ENCODE peak calls at places on chromosomes 5 and 9, in five cellular contexts. O is Karpas-422, S is stomach, V is heart right ventricle, U is A549. K is an unnamed sample.

GRCh38 chr5:56812110-56812509 is 3.2 kb upstream of the MAP3K1 start:
- DNase-seq in U (no peak), O (peak; percentile 63), V (no peak), S (no peak), K (no peak)

GRCh38 chr5:172502410-172502809 is 48.1 kb upstream of the SH3PXD2B start:
- DNase-seq in U (no peak), O (no peak), V (peak; percentile 1), S (no peak), K (no peak)

GRCh38 chr5:145941677-145942130 is 5.3 kb downstream of the SH3RF2 start:
- DNase-seq in S (no peak), U (no peak), O (no peak), V (no peak), K (no peak)

GRCh38 chr5:157558089-157558595 is 17.4 kb downstream of the ADAM19 start:
- DNase-seq in V (no peak), S (no peak), O (no peak), U (no peak), K (no peak)

GRCh38 chr5:73370620-73371583 is 77.7 kb downstream of the FOXD1 start:
- DNase-seq in S (no peak), U (peak; percentile 77), V (no peak), O (no peak), K (no peak)

GRCh38 chr5:135005076-135005475 is 29.0 kb downstream of the PITX1 start:
- DNase-seq in S (no peak), U (no peak), V (no peak), O (no peak), K (no peak)

GRCh38 chr9:112705773-112706427 is 12.0 kb downstream of the INIP start:
- DNase-seq in O (peak; percentile 50), S (peak; percentile 36), U (no peak), V (peak; percentile 19), K (peak; percentile 58)

GRCh38 chr5:151670953-151671636 is 15.6 kb downstream of the SPARC start:
- DNase-seq in S (no peak), V (no peak), O (no peak), U (no peak), K (no peak)

GRCh38 chr9:13267743-13268142 is 11.7 kb downstream of the MPDZ start:
- DNase-seq in O (no peak), V (peak; percentile 10), U (peak; percentile 11), S (no peak), K (no peak)

GRCh38 chr9:137296214-137297059 is 5.6 kb downstream of the NRARP start:
- DNase-seq in S (peak; percentile 67), O (no peak), V (peak; percentile 93), U (no peak), K (peak; percentile 78)
- H3K27ac ChIP-seq in S (peak overlapping the region; percentile 90), O (no peak overlapping the region), V (peak overlapping the region; percentile 93), U (peak overlapping the region; percentile 93), K (peak overlapping the region; percentile 91)

GRCh38 chr5:155733935-155734334 is 593.0 kb upstream of the SGCD start:
- DNase-seq in S (no peak), U (no peak), O (no peak), V (no peak), K (no peak)
- H3K27ac ChIP-seq in S (no peak overlapping the region), U (no peak overlapping the region), O (no peak overlapping the region), V (peak overlapping the region; percentile 76), K (no peak overlapping the region)

DNA sequence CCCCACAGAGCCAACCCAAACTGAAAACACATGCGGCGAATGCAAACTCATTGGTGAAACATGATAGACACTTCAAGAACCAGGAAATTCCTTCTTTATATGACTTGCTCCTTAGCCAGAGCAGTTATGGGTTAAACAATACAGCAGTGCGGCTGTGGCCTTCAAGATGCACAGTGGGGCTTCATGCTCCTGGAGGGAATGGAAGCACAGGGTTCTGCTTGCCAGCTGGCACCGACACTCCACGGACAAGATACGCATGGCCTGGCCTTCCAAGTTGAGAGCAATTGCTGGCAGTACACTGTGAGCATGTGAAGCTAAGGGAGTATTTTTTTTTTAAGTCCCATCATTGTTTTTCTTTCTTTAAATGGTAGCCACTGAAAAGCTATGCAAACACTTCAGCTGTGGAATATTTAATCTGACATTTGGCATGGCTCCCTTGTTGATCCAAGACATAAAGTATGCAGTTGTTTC is 451.6 kb upstream of the CD180 start:
- DNase-seq in U (no peak), O (no peak), V (peak; percentile 73), S (peak; percentile 30), K (peak; percentile 15)
- H3K27ac ChIP-seq in U (no peak overlapping the region), O (no peak overlapping the region), V (peak overlapping the region; percentile 74), S (peak overlapping the region; percentile 27), K (no peak overlapping the region)

GRCh38 chr5:179729303-179729702 is 3.3 kb upstream of the MAML1 start:
- DNase-seq in V (no peak), O (no peak), U (no peak), S (no peak), K (no peak)

GRCh38 chr5:179729727-179730126 is 2.9 kb upstream of the MAML1 start:
- DNase-seq in V (no peak), U (no peak), S (no peak), O (peak; percentile 43), K (no peak)

GRCh38 chr5:179730356-179730755 is 2.3 kb upstream of the MAML1 start:
- DNase-seq in U (no peak), O (no peak), S (no peak), V (no peak), K (no peak)

GRCh38 chr5:179731791-179732411 is 721 bp upstream of the MAML1 start:
- DNase-seq in U (no peak), V (peak; percentile 11), S (no peak), O (no peak), K (peak; percentile 22)

DNA sequence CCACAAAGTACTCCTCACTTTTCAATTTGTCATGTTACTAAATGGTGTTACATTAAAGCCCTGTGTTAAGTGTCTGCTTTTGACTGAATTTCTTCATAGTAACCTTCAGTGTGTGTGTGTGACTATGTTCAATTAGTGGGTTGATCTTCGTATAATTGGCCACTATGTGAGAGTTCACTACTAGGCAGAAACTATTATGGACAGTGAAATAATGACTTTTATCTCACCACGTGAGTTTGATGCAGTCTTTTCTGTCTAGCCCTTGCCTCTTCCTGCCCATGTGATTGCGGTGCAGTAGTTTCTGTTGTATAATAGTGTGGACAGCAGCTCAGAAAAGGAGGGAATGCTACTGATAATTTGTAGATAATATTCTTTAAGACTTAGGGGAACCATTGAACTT is 1.8 kb upstream of the MAML1 start:
- DNase-seq in S (no peak), U (no peak), V (no peak), O (no peak), K (no peak)
- H3K27ac ChIP-seq in S (no peak overlapping the region), U (no peak overlapping the region), V (no peak overlapping the region), O (peak overlapping the region; percentile 23), K (no peak overlapping the region)

GRCh38 chr9:129675656-129676055 is 10.2 kb downstream of the PRRX2 start:
- DNase-seq in V (no peak), O (no peak), S (no peak), U (no peak), K (no peak)
- H3K27ac ChIP-seq in V (no peak overlapping the region), O (no peak overlapping the region), S (no peak overlapping the region), U (no peak overlapping the region), K (no peak overlapping the region)

GRCh38 chr9:131361202-131361833 is 32.6 kb upstream of the PRRC2B start:
- DNase-seq in U (no peak), S (peak; percentile 34), O (no peak), V (no peak), K (no peak)
- H3K27ac ChIP-seq in U (peak overlapping the region; percentile 53), S (peak overlapping the region; percentile 43), O (no peak overlapping the region), V (no peak overlapping the region), K (no peak overlapping the region)

GRCh38 chr5:161201558-161201957 is 345.0 kb downstream of the GABRB2 start:
- DNase-seq in U (no peak), S (no peak), V (no peak), O (no peak), K (no peak)
- H3K27ac ChIP-seq in U (no peak overlapping the region), S (no peak overlapping the region), V (no peak overlapping the region), O (no peak overlapping the region), K (no peak overlapping the region)

DNA sequence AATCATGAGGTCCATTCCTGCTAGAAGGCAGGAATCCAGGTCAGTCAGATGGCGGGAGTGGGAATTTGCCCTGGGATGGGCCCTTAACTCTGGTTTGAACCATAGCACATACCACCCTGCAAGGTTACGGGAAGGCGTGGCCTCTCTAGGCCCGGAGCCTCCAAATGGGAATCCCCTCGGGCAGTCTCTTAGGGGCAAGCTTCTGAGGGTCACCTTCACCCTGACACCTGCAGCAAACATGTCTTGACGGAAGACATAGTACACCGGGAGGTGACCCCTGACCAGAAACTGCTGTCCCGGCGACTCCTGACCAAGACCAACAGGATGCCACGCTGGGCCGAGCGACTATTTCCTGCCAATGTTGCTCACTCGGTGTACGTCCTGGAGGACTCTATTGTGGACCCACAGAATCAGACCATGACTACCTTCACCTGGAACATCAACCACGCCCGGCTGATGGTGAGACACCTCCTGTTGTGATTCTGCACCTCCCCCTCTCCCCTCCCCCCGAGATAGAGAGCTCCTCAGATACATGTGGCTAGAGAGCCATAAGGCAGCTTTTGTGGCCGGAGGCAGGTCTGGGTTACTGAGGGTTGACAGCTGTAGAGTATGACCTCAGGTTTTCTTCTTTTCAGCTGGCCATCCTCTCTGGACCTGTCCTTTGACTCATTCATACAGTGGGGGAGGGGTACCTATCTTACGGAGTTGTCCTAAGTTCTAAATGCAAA is 957 bp downstream of the PRELID1 start:
- DNase-seq in V (no peak), S (no peak), U (no peak), O (peak; percentile 56), K (no peak)
- H3K27ac ChIP-seq in V (peak overlapping the region; percentile 87), S (peak overlapping the region; percentile 92), U (peak overlapping the region; percentile 95), O (peak overlapping the region; percentile 18), K (peak overlapping the region; percentile 91)